ENCODE peak calls at places on chromosome 15, in eight cellular contexts. One of them, this sample, is unnamed.
A peak's percentile ranks its signal among the peaks of the same experiment; 100 is the strongest.

GRCh38 chr15:100690032-100690785 is 87.8 kb downstream of the ASB7 start:
- DNase-seq in foreskin melanocyte: no peak
- DNase-seq in mucosa of descending colon: no peak
- DNase-seq in retinal pigment epithelial cell: no peak
- DNase-seq in left ventricle myocardium superior: no peak
- DNase-seq in left cardiac atrium: no peak
- DNase-seq in M059J: no peak
- DNase-seq in T1000: no peak
- DNase-seq in this sample: no peak

GRCh38 chr15:57237282-57237642 is 139.0 kb upstream of the CGNL1 start:
- DNase-seq in retinal pigment epithelial cell: no peak
- DNase-seq in mucosa of descending colon: no peak
- DNase-seq in foreskin melanocyte: peak; percentile 61
- DNase-seq in left cardiac atrium: no peak
- DNase-seq in left ventricle myocardium superior: no peak
- DNase-seq in T1000: no peak
- DNase-seq in M059J: no peak
- DNase-seq in this sample: no peak

GRCh38 chr15:38861108-38861507 is 296.5 kb upstream of the RASGRP1 start:
- DNase-seq in mucosa of descending colon: peak; percentile 22
- DNase-seq in left cardiac atrium: no peak
- DNase-seq in M059J: no peak
- DNase-seq in left ventricle myocardium superior: no peak
- DNase-seq in retinal pigment epithelial cell: no peak
- DNase-seq in T1000: no peak
- DNase-seq in foreskin melanocyte: no peak
- DNase-seq in this sample: no peak

GRCh38 chr15:87500240-87500639 is 756.3 kb downstream of the NTRK3 start:
- DNase-seq in T1000: no peak
- DNase-seq in foreskin melanocyte: no peak
- DNase-seq in mucosa of descending colon: no peak
- DNase-seq in left cardiac atrium: no peak
- DNase-seq in M059J: peak; percentile 12
- DNase-seq in left ventricle myocardium superior: no peak
- DNase-seq in retinal pigment epithelial cell: no peak
- DNase-seq in this sample: no peak

GRCh38 chr15:75069301-75069925 is 46.0 kb downstream of the PPCDC start:
- DNase-seq in mucosa of descending colon: no peak
- DNase-seq in left cardiac atrium: no peak
- DNase-seq in T1000: no peak
- DNase-seq in foreskin melanocyte: no peak
- DNase-seq in M059J: no peak
- DNase-seq in retinal pigment epithelial cell: no peak
- DNase-seq in left ventricle myocardium superior: no peak
- DNase-seq in this sample: peak; percentile 89

GRCh38 chr15:71658827-71659729 is 151.3 kb upstream of the NR2E3 start:
- DNase-seq in foreskin melanocyte: peak; percentile 37
- DNase-seq in left cardiac atrium: no peak
- DNase-seq in mucosa of descending colon: no peak
- DNase-seq in M059J: no peak
- DNase-seq in T1000: no peak
- DNase-seq in left ventricle myocardium superior: no peak
- DNase-seq in retinal pigment epithelial cell: no peak
- DNase-seq in this sample: no peak

GRCh38 chr15:94033014-94033682 is 198.2 kb upstream of the MCTP2 start:
- DNase-seq in left ventricle myocardium superior: no peak
- DNase-seq in mucosa of descending colon: no peak
- DNase-seq in M059J: no peak
- DNase-seq in foreskin melanocyte: no peak
- DNase-seq in left cardiac atrium: no peak
- DNase-seq in retinal pigment epithelial cell: no peak
- DNase-seq in T1000: no peak
- DNase-seq in this sample: no peak

GRCh38 chr15:66080791-66081475 is 172.6 kb downstream of the MEGF11 start:
- DNase-seq in mucosa of descending colon: peak; percentile 58
- DNase-seq in T1000: peak; percentile 23
- DNase-seq in left cardiac atrium: peak; percentile 39
- DNase-seq in M059J: peak; percentile 76
- DNase-seq in left ventricle myocardium superior: no peak
- DNase-seq in retinal pigment epithelial cell: no peak
- DNase-seq in foreskin melanocyte: no peak
- DNase-seq in this sample: no peak

GRCh38 chr15:83697716-83698115 is 43.8 kb downstream of the ADAMTSL3 start:
- DNase-seq in left ventricle myocardium superior: no peak
- DNase-seq in T1000: no peak
- DNase-seq in mucosa of descending colon: no peak
- DNase-seq in left cardiac atrium: no peak
- DNase-seq in foreskin melanocyte: no peak
- DNase-seq in M059J: no peak
- DNase-seq in retinal pigment epithelial cell: no peak
- DNase-seq in this sample: no peak

GRCh38 chr15:62444104-62445027 is 279.3 kb upstream of the C2CD4B start:
- DNase-seq in T1000: peak; percentile 49
- DNase-seq in M059J: peak; percentile 95
- DNase-seq in foreskin melanocyte: peak; percentile 73
- DNase-seq in left ventricle myocardium superior: no peak
- DNase-seq in retinal pigment epithelial cell: peak; percentile 77
- DNase-seq in mucosa of descending colon: no peak
- DNase-seq in left cardiac atrium: no peak
- DNase-seq in this sample: no peak

GRCh38 chr15:38461089-38461833 is 7.3 kb downstream of the FAM98B start:
- DNase-seq in retinal pigment epithelial cell: no peak
- DNase-seq in left cardiac atrium: no peak
- DNase-seq in T1000: no peak
- DNase-seq in M059J: peak; percentile 18
- DNase-seq in left ventricle myocardium superior: no peak
- DNase-seq in mucosa of descending colon: peak; percentile 17
- DNase-seq in foreskin melanocyte: no peak
- DNase-seq in this sample: no peak

GRCh38 chr15:44782516-44782915 is 46.2 kb downstream of the TRIM69 start:
- DNase-seq in mucosa of descending colon: no peak
- DNase-seq in retinal pigment epithelial cell: no peak
- DNase-seq in T1000: no peak
- DNase-seq in M059J: peak; percentile 39
- DNase-seq in left cardiac atrium: no peak
- DNase-seq in foreskin melanocyte: no peak
- DNase-seq in left ventricle myocardium superior: no peak
- DNase-seq in this sample: no peak

GRCh38 chr15:49387471-49387870 is 35.6 kb upstream of the FGF7 start:
- DNase-seq in left ventricle myocardium superior: no peak
- DNase-seq in T1000: no peak
- DNase-seq in left cardiac atrium: no peak
- DNase-seq in retinal pigment epithelial cell: no peak
- DNase-seq in mucosa of descending colon: no peak
- DNase-seq in M059J: no peak
- DNase-seq in foreskin melanocyte: no peak
- DNase-seq in this sample: no peak

GRCh38 chr15:77420610-77421369 is at the start of gene HMG20A:
- DNase-seq in left cardiac atrium: peak; percentile 68
- DNase-seq in T1000: peak; percentile 63
- DNase-seq in foreskin melanocyte: peak; percentile 91
- DNase-seq in retinal pigment epithelial cell: peak; percentile 54
- DNase-seq in left ventricle myocardium superior: peak; percentile 63
- DNase-seq in M059J: peak; percentile 62
- DNase-seq in mucosa of descending colon: peak; percentile 61
- DNase-seq in this sample: peak; percentile 61

GRCh38 chr15:25186906-25187645 is 232.3 kb downstream of the SNRPN start:
- DNase-seq in M059J: no peak
- DNase-seq in T1000: no peak
- DNase-seq in left ventricle myocardium superior: peak; percentile 23
- DNase-seq in retinal pigment epithelial cell: no peak
- DNase-seq in left cardiac atrium: peak; percentile 17
- DNase-seq in foreskin melanocyte: no peak
- DNase-seq in mucosa of descending colon: no peak
- DNase-seq in this sample: no peak

GRCh38 chr15:77535845-77536244 is 96.9 kb downstream of the LINGO1 start:
- DNase-seq in left cardiac atrium: no peak
- DNase-seq in retinal pigment epithelial cell: no peak
- DNase-seq in mucosa of descending colon: peak; percentile 66
- DNase-seq in M059J: peak; percentile 10
- DNase-seq in foreskin melanocyte: no peak
- DNase-seq in left ventricle myocardium superior: no peak
- DNase-seq in T1000: no peak
- DNase-seq in this sample: no peak

GRCh38 chr15:71011503-71012155 is 103.6 kb upstream of the THSD4 start:
- DNase-seq in retinal pigment epithelial cell: no peak
- DNase-seq in left cardiac atrium: no peak
- DNase-seq in foreskin melanocyte: no peak
- DNase-seq in mucosa of descending colon: peak; percentile 57
- DNase-seq in left ventricle myocardium superior: no peak
- DNase-seq in M059J: peak; percentile 60
- DNase-seq in T1000: no peak
- DNase-seq in this sample: no peak

GRCh38 chr15:43998607-43999006 is 171.8 kb downstream of the WDR76 start:
- DNase-seq in mucosa of descending colon: peak; percentile 67
- DNase-seq in M059J: no peak
- DNase-seq in T1000: no peak
- DNase-seq in left cardiac atrium: peak; percentile 77
- DNase-seq in retinal pigment epithelial cell: peak; percentile 62
- DNase-seq in left ventricle myocardium superior: peak; percentile 55
- DNase-seq in foreskin melanocyte: no peak
- DNase-seq in this sample: no peak

GRCh38 chr15:94086360-94086759 is 145.0 kb upstream of the MCTP2 start:
- DNase-seq in left ventricle myocardium superior: no peak
- DNase-seq in foreskin melanocyte: no peak
- DNase-seq in T1000: no peak
- DNase-seq in left cardiac atrium: no peak
- DNase-seq in mucosa of descending colon: no peak
- DNase-seq in M059J: no peak
- DNase-seq in retinal pigment epithelial cell: no peak
- DNase-seq in this sample: no peak

This sample was measured in GM12864.